ENCODE peak calls at places on chromosome 16, in ten cellular contexts. One of them, this sample, is unnamed.

GRCh38 chr16:67238806-67239470 is 8.3 kb downstream of the FHOD1 start:
- DNase-seq in IMR-90: no peak
- DNase-seq in left ventricle myocardium inferior: no peak
- DNase-seq in progenitor cell of endocrine pancreas: no peak
- DNase-seq in GM06990: no peak
- DNase-seq in AG09319: no peak
- DNase-seq in HFFc6: no peak
- DNase-seq in thoracic aorta: no peak
- DNase-seq in neural crest cell: no peak
- DNase-seq in GM13976: no peak
- DNase-seq in this sample: no peak

GRCh38 chr16:48637039-48637438 is 27.1 kb upstream of the N4BP1 start:
- DNase-seq in left ventricle myocardium inferior: no peak
- DNase-seq in HFFc6: no peak
- DNase-seq in GM13976: no peak
- DNase-seq in thoracic aorta: no peak
- DNase-seq in GM06990: no peak
- DNase-seq in IMR-90: no peak
- DNase-seq in AG09319: no peak
- DNase-seq in neural crest cell: no peak
- DNase-seq in progenitor cell of endocrine pancreas: no peak
- DNase-seq in this sample: no peak

GRCh38 chr16:82011199-82011641 is at the start of gene SDR42E1:
- DNase-seq in GM06990: peak
- DNase-seq in thoracic aorta: no peak
- DNase-seq in progenitor cell of endocrine pancreas: no peak
- DNase-seq in left ventricle myocardium inferior: no peak
- DNase-seq in HFFc6: no peak
- DNase-seq in IMR-90: no peak
- DNase-seq in neural crest cell: no peak
- DNase-seq in AG09319: no peak
- DNase-seq in GM13976: peak
- DNase-seq in this sample: peak

GRCh38 chr16:280005-280421 is 378 bp upstream of the ARHGDIG start:
- DNase-seq in HFFc6: no peak
- DNase-seq in GM06990: no peak
- DNase-seq in AG09319: no peak
- DNase-seq in IMR-90: no peak
- DNase-seq in thoracic aorta: no peak
- DNase-seq in progenitor cell of endocrine pancreas: no peak
- DNase-seq in GM13976: no peak
- DNase-seq in neural crest cell: no peak
- DNase-seq in left ventricle myocardium inferior: no peak
- DNase-seq in this sample: no peak

GRCh38 chr16:30902070-30902972 is 5.9 kb downstream of the CTF1 start:
- DNase-seq in HFFc6: peak
- DNase-seq in neural crest cell: peak
- DNase-seq in AG09319: no peak
- DNase-seq in GM13976: peak
- DNase-seq in IMR-90: peak
- DNase-seq in progenitor cell of endocrine pancreas: peak
- DNase-seq in thoracic aorta: no peak
- DNase-seq in GM06990: peak
- DNase-seq in left ventricle myocardium inferior: peak
- DNase-seq in this sample: peak

GRCh38 chr16:21083729-21084268 is 66.8 kb downstream of the DNAH3 start:
- DNase-seq in progenitor cell of endocrine pancreas: peak
- DNase-seq in GM13976: peak
- DNase-seq in left ventricle myocardium inferior: peak
- DNase-seq in HFFc6: peak
- DNase-seq in GM06990: no peak
- DNase-seq in neural crest cell: peak
- DNase-seq in IMR-90: peak
- DNase-seq in thoracic aorta: peak
- DNase-seq in AG09319: no peak
- DNase-seq in this sample: peak

GRCh38 chr16:30054959-30055553 is 10.5 kb upstream of the ALDOA start:
- DNase-seq in IMR-90: no peak
- DNase-seq in GM06990: peak
- DNase-seq in neural crest cell: no peak
- DNase-seq in AG09319: no peak
- DNase-seq in thoracic aorta: no peak
- DNase-seq in GM13976: peak
- DNase-seq in progenitor cell of endocrine pancreas: no peak
- DNase-seq in HFFc6: no peak
- DNase-seq in left ventricle myocardium inferior: no peak
- DNase-seq in this sample: peak

GRCh38 chr16:4801962-4802658 is at the start of gene ROGDI:
- DNase-seq in GM06990: peak
- DNase-seq in IMR-90: peak
- DNase-seq in neural crest cell: no peak
- DNase-seq in thoracic aorta: peak
- DNase-seq in HFFc6: peak
- DNase-seq in GM13976: peak
- DNase-seq in AG09319: no peak
- DNase-seq in progenitor cell of endocrine pancreas: peak
- DNase-seq in left ventricle myocardium inferior: peak
- DNase-seq in this sample: peak

GRCh38 chr16:89615176-89615575 is 1.7 kb downstream of the DPEP1 start:
- DNase-seq in progenitor cell of endocrine pancreas: no peak
- DNase-seq in GM06990: no peak
- DNase-seq in left ventricle myocardium inferior: no peak
- DNase-seq in HFFc6: no peak
- DNase-seq in thoracic aorta: no peak
- DNase-seq in AG09319: no peak
- DNase-seq in neural crest cell: no peak
- DNase-seq in GM13976: no peak
- DNase-seq in IMR-90: no peak
- DNase-seq in this sample: no peak

GRCh38 chr16:89613101-89613953 is at the start of gene DPEP1:
- DNase-seq in neural crest cell: no peak
- DNase-seq in GM13976: no peak
- DNase-seq in left ventricle myocardium inferior: no peak
- DNase-seq in progenitor cell of endocrine pancreas: no peak
- DNase-seq in thoracic aorta: no peak
- DNase-seq in IMR-90: no peak
- DNase-seq in GM06990: no peak
- DNase-seq in HFFc6: no peak
- DNase-seq in AG09319: no peak
- DNase-seq in this sample: no peak

GRCh38 chr16:89616576-89617437 is 3.4 kb downstream of the DPEP1 start:
- DNase-seq in progenitor cell of endocrine pancreas: no peak
- DNase-seq in AG09319: no peak
- DNase-seq in thoracic aorta: no peak
- DNase-seq in HFFc6: no peak
- DNase-seq in neural crest cell: no peak
- DNase-seq in GM06990: no peak
- DNase-seq in IMR-90: no peak
- DNase-seq in GM13976: no peak
- DNase-seq in left ventricle myocardium inferior: no peak
- DNase-seq in this sample: no peak

GRCh38 chr16:89613954-89614459 is 565 bp downstream of the DPEP1 start:
- DNase-seq in thoracic aorta: no peak
- DNase-seq in IMR-90: no peak
- DNase-seq in progenitor cell of endocrine pancreas: no peak
- DNase-seq in neural crest cell: no peak
- DNase-seq in AG09319: no peak
- DNase-seq in HFFc6: no peak
- DNase-seq in left ventricle myocardium inferior: no peak
- DNase-seq in GM13976: no peak
- DNase-seq in GM06990: no peak
- DNase-seq in this sample: no peak

DNA sequence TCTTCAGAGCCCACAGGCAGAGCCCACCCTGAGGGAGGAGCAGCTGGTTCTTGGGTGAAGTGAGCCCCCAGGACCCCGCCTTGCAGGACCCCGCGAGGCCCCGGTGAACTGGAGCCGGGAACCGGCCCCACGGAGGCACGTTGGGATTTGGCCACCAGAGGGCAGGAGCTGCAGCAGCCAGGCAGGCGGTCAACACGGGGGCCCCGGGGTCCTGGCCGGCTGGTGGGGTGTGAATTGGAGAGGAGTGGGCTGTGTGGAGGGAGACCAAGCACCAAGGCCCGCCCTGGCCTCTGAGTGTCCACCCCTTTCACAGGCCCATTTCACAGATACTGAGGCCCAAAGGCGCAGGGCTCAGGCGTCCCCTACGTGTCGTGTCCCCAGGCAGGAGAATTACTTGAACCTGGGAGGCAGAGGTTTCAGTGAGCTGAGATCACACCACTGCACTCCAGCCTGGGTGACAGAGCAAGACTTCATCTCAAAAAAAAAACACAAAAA is 2.2 kb downstream of the DPEP1 start:
- DNase-seq in GM13976: peak
- DNase-seq in progenitor cell of endocrine pancreas: peak
- DNase-seq in thoracic aorta: no peak
- DNase-seq in HFFc6: no peak
- DNase-seq in IMR-90: no peak
- DNase-seq in GM06990: no peak
- DNase-seq in left ventricle myocardium inferior: no peak
- DNase-seq in neural crest cell: peak
- DNase-seq in AG09319: no peak
- DNase-seq in this sample: peak
- TF ChIP-seq CTCF in GM13976: peak
- TF ChIP-seq CTCF in progenitor cell of endocrine pancreas: peak
- TF ChIP-seq CTCF in thoracic aorta: no peak
- TF ChIP-seq CTCF in HFFc6: peak
- TF ChIP-seq CTCF in IMR-90: peak
- TF ChIP-seq CTCF in GM06990: peak
- TF ChIP-seq CTCF in left ventricle myocardium inferior: peak
- TF ChIP-seq CTCF in neural crest cell: peak
- TF ChIP-seq CTCF in AG09319: peak
- TF ChIP-seq CTCF in this sample: peak

GRCh38 chr16:58464047-58464915 is 35.7 kb upstream of the NDRG4 start:
- DNase-seq in GM13976: peak
- DNase-seq in left ventricle myocardium inferior: peak
- DNase-seq in AG09319: no peak
- DNase-seq in neural crest cell: no peak
- DNase-seq in thoracic aorta: no peak
- DNase-seq in GM06990: no peak
- DNase-seq in HFFc6: no peak
- DNase-seq in IMR-90: no peak
- DNase-seq in progenitor cell of endocrine pancreas: peak
- DNase-seq in this sample: peak

GRCh38 chr16:58466396-58466795 is 33.5 kb upstream of the NDRG4 start:
- DNase-seq in IMR-90: no peak
- DNase-seq in GM13976: no peak
- DNase-seq in GM06990: no peak
- DNase-seq in AG09319: no peak
- DNase-seq in HFFc6: no peak
- DNase-seq in progenitor cell of endocrine pancreas: no peak
- DNase-seq in left ventricle myocardium inferior: no peak
- DNase-seq in thoracic aorta: no peak
- DNase-seq in neural crest cell: no peak
- DNase-seq in this sample: no peak

GRCh38 chr16:58462997-58463891 is 36.7 kb upstream of the NDRG4 start:
- DNase-seq in left ventricle myocardium inferior: peak
- DNase-seq in GM06990: no peak
- DNase-seq in HFFc6: no peak
- DNase-seq in IMR-90: no peak
- DNase-seq in AG09319: no peak
- DNase-seq in neural crest cell: peak
- DNase-seq in progenitor cell of endocrine pancreas: peak
- DNase-seq in GM13976: peak
- DNase-seq in thoracic aorta: no peak
- DNase-seq in this sample: peak

GRCh38 chr16:58465817-58466216 is 34.1 kb upstream of the NDRG4 start:
- DNase-seq in GM06990: no peak
- DNase-seq in GM13976: no peak
- DNase-seq in thoracic aorta: no peak
- DNase-seq in progenitor cell of endocrine pancreas: no peak
- DNase-seq in HFFc6: no peak
- DNase-seq in neural crest cell: no peak
- DNase-seq in left ventricle myocardium inferior: no peak
- DNase-seq in AG09319: no peak
- DNase-seq in IMR-90: no peak
- DNase-seq in this sample: no peak

DNA sequence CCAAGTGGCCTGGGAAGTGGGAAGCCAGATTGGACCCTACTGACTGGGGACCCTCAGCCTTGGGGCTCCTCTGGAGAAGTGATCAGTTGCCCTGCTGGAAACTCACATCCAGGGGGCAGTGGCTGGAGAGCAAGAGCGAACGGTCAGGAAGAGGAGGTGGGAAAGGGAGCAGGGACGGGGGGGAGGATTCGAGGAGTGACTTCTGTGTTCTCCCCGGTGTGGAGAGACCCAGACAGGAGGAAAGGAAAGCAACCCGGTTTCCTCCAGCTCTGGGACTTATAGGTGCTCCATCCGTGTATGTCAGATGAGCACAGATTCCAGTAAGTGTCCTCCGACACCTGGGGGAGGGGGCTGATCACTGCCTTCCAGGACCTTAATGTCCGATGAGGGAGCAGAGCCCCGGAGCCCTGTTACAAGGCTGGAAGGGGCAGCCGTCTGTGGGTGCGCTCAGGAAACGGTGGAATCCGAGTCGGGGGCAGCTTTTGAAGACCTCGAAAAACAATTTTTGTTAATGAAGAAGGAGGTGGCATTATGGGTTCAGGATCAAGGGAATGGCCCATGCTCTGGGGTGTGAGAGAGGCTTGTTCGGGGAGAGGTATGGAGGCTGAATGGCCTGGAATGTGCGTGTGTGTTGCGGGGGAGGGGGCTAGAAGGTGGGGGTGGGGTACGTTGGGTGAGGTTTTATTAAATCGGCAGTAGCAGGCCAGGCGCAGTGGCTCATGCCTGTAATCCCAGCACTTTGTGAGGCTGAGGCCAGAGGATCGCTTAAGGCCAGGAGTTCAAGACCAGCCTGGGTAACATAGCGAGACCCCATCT is 34.8 kb upstream of the NDRG4 start:
- DNase-seq in GM06990: no peak
- DNase-seq in neural crest cell: peak
- DNase-seq in thoracic aorta: no peak
- DNase-seq in progenitor cell of endocrine pancreas: no peak
- DNase-seq in HFFc6: no peak
- DNase-seq in IMR-90: no peak
- DNase-seq in GM13976: no peak
- DNase-seq in left ventricle myocardium inferior: no peak
- DNase-seq in AG09319: no peak
- DNase-seq in this sample: peak
- TF ChIP-seq CTCF in GM06990: no peak
- TF ChIP-seq CTCF in neural crest cell: peak
- TF ChIP-seq CTCF in thoracic aorta: no peak
- TF ChIP-seq CTCF in progenitor cell of endocrine pancreas: peak
- TF ChIP-seq CTCF in HFFc6: peak
- TF ChIP-seq CTCF in IMR-90: no peak
- TF ChIP-seq CTCF in GM13976: no peak
- TF ChIP-seq CTCF in left ventricle myocardium inferior: peak
- TF ChIP-seq CTCF in AG09319: no peak
- TF ChIP-seq CTCF in this sample: no peak

DNA sequence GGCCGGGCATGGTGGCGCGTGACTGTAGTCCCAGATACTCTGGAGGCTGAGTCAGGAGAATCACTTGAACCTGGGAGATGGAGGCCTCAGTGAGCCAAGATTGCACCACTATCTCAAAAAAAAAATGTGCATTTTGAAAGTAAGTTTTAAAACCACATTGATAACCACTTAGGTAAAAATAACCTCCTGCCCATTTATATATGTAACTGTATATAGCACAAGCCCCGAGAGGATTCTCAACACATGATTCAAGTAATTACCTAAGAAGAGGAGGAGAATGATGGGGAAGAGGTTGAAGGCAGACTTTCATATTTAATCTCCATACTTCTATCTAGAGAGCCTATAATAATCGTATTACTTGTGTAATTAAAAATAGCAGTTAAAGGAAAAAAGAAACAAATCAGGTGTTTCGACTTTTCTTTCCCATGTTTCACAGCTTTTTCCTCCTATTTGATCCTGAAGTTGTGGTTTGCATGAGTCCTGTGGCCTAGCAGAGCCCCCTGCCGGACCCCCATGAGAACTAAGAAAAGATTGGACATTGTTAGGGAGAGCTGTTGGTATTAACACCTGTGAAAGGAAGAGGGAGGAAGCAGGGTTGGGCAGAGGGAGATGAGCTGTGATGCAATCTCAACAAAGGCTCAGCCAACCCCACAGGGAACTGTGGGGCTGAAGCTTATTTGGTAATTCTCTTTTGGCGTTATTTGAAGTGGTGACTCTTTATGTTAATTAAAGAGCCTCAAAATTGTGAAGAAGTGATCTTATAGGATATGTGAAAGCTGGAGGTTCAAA is 22.1 kb downstream of the PMFBP1 start:
- DNase-seq in HFFc6: no peak
- DNase-seq in left ventricle myocardium inferior: no peak
- DNase-seq in AG09319: no peak
- DNase-seq in thoracic aorta: no peak
- DNase-seq in GM13976: no peak
- DNase-seq in IMR-90: no peak
- DNase-seq in neural crest cell: no peak
- DNase-seq in progenitor cell of endocrine pancreas: no peak
- DNase-seq in GM06990: no peak
- DNase-seq in this sample: no peak
- TF ChIP-seq CTCF in HFFc6: no peak
- TF ChIP-seq CTCF in left ventricle myocardium inferior: no peak
- TF ChIP-seq CTCF in AG09319: no peak
- TF ChIP-seq CTCF in thoracic aorta: no peak
- TF ChIP-seq CTCF in GM13976: no peak
- TF ChIP-seq CTCF in IMR-90: no peak
- TF ChIP-seq CTCF in neural crest cell: no peak
- TF ChIP-seq CTCF in progenitor cell of endocrine pancreas: peak
- TF ChIP-seq CTCF in GM06990: no peak
- TF ChIP-seq CTCF in this sample: no peak

GRCh38 chr16:56797861-56798260 is 67.1 kb upstream of the SLC12A3 start:
- DNase-seq in progenitor cell of endocrine pancreas: no peak
- DNase-seq in GM06990: no peak
- DNase-seq in thoracic aorta: no peak
- DNase-seq in left ventricle myocardium inferior: no peak
- DNase-seq in IMR-90: no peak
- DNase-seq in HFFc6: no peak
- DNase-seq in AG09319: no peak
- DNase-seq in GM13976: no peak
- DNase-seq in neural crest cell: no peak
- DNase-seq in this sample: no peak

GRCh38 chr16:56789360-56789759 is 59.4 kb downstream of the NUP93 start:
- DNase-seq in GM06990: no peak
- DNase-seq in IMR-90: peak
- DNase-seq in progenitor cell of endocrine pancreas: no peak
- DNase-seq in neural crest cell: no peak
- DNase-seq in GM13976: no peak
- DNase-seq in AG09319: no peak
- DNase-seq in thoracic aorta: no peak
- DNase-seq in left ventricle myocardium inferior: no peak
- DNase-seq in HFFc6: peak
- DNase-seq in this sample: peak

GRCh38 chr16:56792960-56793359 is 63.0 kb downstream of the NUP93 start:
- DNase-seq in left ventricle myocardium inferior: no peak
- DNase-seq in GM06990: no peak
- DNase-seq in thoracic aorta: no peak
- DNase-seq in AG09319: no peak
- DNase-seq in progenitor cell of endocrine pancreas: no peak
- DNase-seq in GM13976: no peak
- DNase-seq in HFFc6: no peak
- DNase-seq in neural crest cell: no peak
- DNase-seq in IMR-90: no peak
- DNase-seq in this sample: no peak

GRCh38 chr16:56795011-56795410 is 65.1 kb downstream of the NUP93 start:
- DNase-seq in GM06990: no peak
- DNase-seq in progenitor cell of endocrine pancreas: no peak
- DNase-seq in left ventricle myocardium inferior: no peak
- DNase-seq in GM13976: no peak
- DNase-seq in AG09319: no peak
- DNase-seq in neural crest cell: no peak
- DNase-seq in thoracic aorta: no peak
- DNase-seq in HFFc6: no peak
- DNase-seq in IMR-90: no peak
- DNase-seq in this sample: no peak

DNA sequence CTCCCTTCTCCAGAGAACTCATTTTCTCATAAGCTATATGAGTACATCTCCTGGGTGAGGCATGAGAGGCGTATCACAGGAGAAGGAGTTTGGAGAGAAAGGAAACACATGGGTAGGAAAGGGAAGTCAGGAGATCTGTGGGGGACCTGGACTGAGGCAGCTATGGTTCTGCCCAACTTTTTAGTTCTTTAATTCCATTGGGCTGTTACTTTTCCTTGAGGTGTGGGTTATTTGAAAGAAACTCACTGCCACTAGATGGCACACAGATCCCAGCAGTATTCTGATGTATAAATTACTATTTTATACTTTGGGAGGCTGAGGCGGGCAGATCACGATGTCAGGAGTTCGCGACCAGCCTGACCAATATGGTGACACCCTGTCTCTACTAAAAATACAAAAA is 63.6 kb downstream of the NUP93 start:
- DNase-seq in thoracic aorta: no peak
- DNase-seq in HFFc6: peak
- DNase-seq in neural crest cell: no peak
- DNase-seq in left ventricle myocardium inferior: no peak
- DNase-seq in AG09319: no peak
- DNase-seq in GM13976: no peak
- DNase-seq in GM06990: no peak
- DNase-seq in progenitor cell of endocrine pancreas: no peak
- DNase-seq in IMR-90: peak
- DNase-seq in this sample: no peak
- TF ChIP-seq CTCF in thoracic aorta: no peak
- TF ChIP-seq CTCF in HFFc6: peak
- TF ChIP-seq CTCF in neural crest cell: peak
- TF ChIP-seq CTCF in left ventricle myocardium inferior: peak
- TF ChIP-seq CTCF in AG09319: peak
- TF ChIP-seq CTCF in GM13976: no peak
- TF ChIP-seq CTCF in GM06990: peak
- TF ChIP-seq CTCF in progenitor cell of endocrine pancreas: peak
- TF ChIP-seq CTCF in IMR-90: peak
- TF ChIP-seq CTCF in this sample: no peak